ENCODE peak calls at places on chromosomes 5 and 9, in five cellular contexts. L is spleen, R is HCT116, K is psoas muscle, M is IMR-90. C is an unnamed sample.

GRCh38 chr5:4158750-4159447 is 563.3 kb downstream of the IRX1 start:
- DNase-seq in R (no peak), K (no peak), M (no peak), L (no peak), C (no peak)

GRCh38 chr5:147321569-147321968 is 86.7 kb downstream of the STK32A start:
- DNase-seq in L (no peak), K (no peak), M (no peak), R (no peak), C (no peak)

GRCh38 chr5:176817369-176817841 is 7.0 kb downstream of the UNC5A start:
- DNase-seq in R (no peak), M (no peak), K (no peak), L (no peak), C (no peak)

GRCh38 chr9:110131499-110131898 is 76.5 kb downstream of the C9orf152 start:
- DNase-seq in K (no peak), R (no peak), L (no peak), M (peak; percentile 61), C (no peak)

GRCh38 chr5:26003966-26004365 is 1034.4 kb downstream of the CDH9 start:
- DNase-seq in R (no peak), K (no peak), L (no peak), M (no peak), C (no peak)

GRCh38 chr5:38780950-38781349 is 64.9 kb upstream of the OSMR start:
- DNase-seq in M (peak; percentile 66), R (no peak), K (peak; percentile 68), L (no peak), C (peak; percentile 50)

GRCh38 chr5:149561848-149562247 is 10.6 kb upstream of the CSNK1A1 start:
- DNase-seq in M (peak; percentile 98), K (no peak), L (no peak), R (peak; percentile 95), C (no peak)

GRCh38 chr5:4295663-4296339 is 700.2 kb downstream of the IRX1 start:
- DNase-seq in R (no peak), M (no peak), L (no peak), K (no peak), C (no peak)

GRCh38 chr5:67066815-67067214 is 129.8 kb downstream of the CD180 start:
- DNase-seq in L (no peak), M (peak; percentile 39), K (no peak), R (no peak), C (no peak)

GRCh38 chr5:8576178-8576577 is 707.2 kb downstream of the MTRR start:
- DNase-seq in M (no peak), K (no peak), R (no peak), L (no peak), C (no peak)

GRCh38 chr5:74369173-74369572 is 271.4 kb downstream of the ENC1 start:
- DNase-seq in R (no peak), L (no peak), K (no peak), M (no peak), C (no peak)

GRCh38 chr5:144332265-144332664 is 161.6 kb downstream of the KCTD16 start:
- DNase-seq in K (no peak), R (no peak), M (peak; percentile 6), L (no peak), C (no peak)

GRCh38 chr9:113516840-113517577 is 53.5 kb downstream of the RGS3 start:
- DNase-seq in L (peak; percentile 91), M (peak; percentile 39), R (no peak), K (no peak), C (no peak)

GRCh38 chr5:81161012-81161601 is 72.0 kb upstream of the CKMT2 start:
- DNase-seq in L (no peak), R (no peak), M (no peak), K (no peak), C (no peak)

GRCh38 chr9:75889977-75890540 is 414 bp upstream of the PCSK5 start:
- DNase-seq in L (no peak), K (peak; percentile 66), R (no peak), M (peak; percentile 63), C (peak; percentile 28)

GRCh38 chr5:131589510-131590348 is 45.3 kb downstream of the RAPGEF6 start:
- DNase-seq in L (no peak), K (no peak), R (peak; percentile 34), M (peak; percentile 74), C (no peak)

GRCh38 chr5:168746893-168747640 is 167.9 kb upstream of the PANK3 start:
- DNase-seq in R (no peak), M (no peak), L (no peak), K (no peak), C (no peak)

GRCh38 chr5:16844952-16845351 is 91.1 kb downstream of the MYO10 start:
- DNase-seq in L (no peak), M (no peak), K (no peak), R (no peak), C (no peak)

GRCh38 chr5:138611295-138612220 is 36.4 kb upstream of the HSPA9 start:
- DNase-seq in M (no peak), K (no peak), L (no peak), R (no peak), C (no peak)

GRCh38 chr9:112925058-112925641 is 34.5 kb upstream of the SLC46A2 start:
- DNase-seq in K (no peak), M (peak; percentile 23), L (no peak), R (peak; percentile 39), C (no peak)

GRCh38 chr5:164501344-164501743 is 995.9 kb downstream of the MAT2B start:
- DNase-seq in L (no peak), R (no peak), M (no peak), K (no peak), C (no peak)

GRCh38 chr9:79660615-79661014 is 88.8 kb downstream of the TLE4 start:
- DNase-seq in L (no peak), M (no peak), K (no peak), R (no peak), C (no peak)

GRCh38 chr5:56025303-56025885 is 30.6 kb upstream of the IL6ST start:
- DNase-seq in R (no peak), M (peak; percentile 21), L (no peak), K (no peak), C (no peak)

GRCh38 chr5:139982157-139982974 is 60.7 kb downstream of the NRG2 start:
- DNase-seq in R (no peak), L (no peak), M (peak; percentile 4), K (no peak), C (peak; percentile 29)

GRCh38 chr9:8486095-8486494 is 686.5 kb upstream of the DMAC1 start:
- DNase-seq in M (no peak), K (peak; percentile 50), R (no peak), L (no peak), C (no peak)

GRCh38 chr9:20209421-20210340 is 412.6 kb downstream of the MLLT3 start:
- DNase-seq in M (no peak), K (no peak), L (no peak), R (no peak), C (no peak)

GRCh38 chr9:108072740-108073139 is 583.2 kb upstream of the KLF4 start:
- DNase-seq in R (no peak), K (no peak), M (no peak), L (no peak), C (no peak)

GRCh38 chr5:132013006-132013689 is 1.7 kb upstream of the ACSL6 start:
- DNase-seq in K (peak; percentile 67), M (no peak), L (peak; percentile 57), R (no peak), C (no peak)

GRCh38 chr5:41852293-41852692 is 17.9 kb downstream of the OXCT1 start:
- DNase-seq in R (no peak), L (no peak), M (no peak), K (no peak), C (no peak)
- TF ChIP-seq CTCF in R (no peak), L (no peak), M (no peak), K (no peak), C (no peak)

GRCh38 chr5:64769856-64770255 is 1.1 kb downstream of the CWC27 start:
- DNase-seq in M (no peak), L (no peak), K (no peak), R (no peak), C (no peak)

GRCh38 chr5:64775288-64775687 is 6.6 kb downstream of the CWC27 start:
- DNase-seq in M (no peak), L (no peak), K (no peak), R (no peak), C (no peak)

GRCh38 chr5:64768358-64769312 is at the start of the genes CWC27 and SREK1IP1:
- DNase-seq in M (peak; percentile 93), K (peak; percentile 89), L (peak; percentile 95), R (peak; percentile 85), C (peak; percentile 78)

GRCh38 chr5:64771736-64772135 is 3.0 kb downstream of the CWC27 start:
- DNase-seq in M (no peak), K (no peak), L (no peak), R (no peak), C (no peak)

DNA sequence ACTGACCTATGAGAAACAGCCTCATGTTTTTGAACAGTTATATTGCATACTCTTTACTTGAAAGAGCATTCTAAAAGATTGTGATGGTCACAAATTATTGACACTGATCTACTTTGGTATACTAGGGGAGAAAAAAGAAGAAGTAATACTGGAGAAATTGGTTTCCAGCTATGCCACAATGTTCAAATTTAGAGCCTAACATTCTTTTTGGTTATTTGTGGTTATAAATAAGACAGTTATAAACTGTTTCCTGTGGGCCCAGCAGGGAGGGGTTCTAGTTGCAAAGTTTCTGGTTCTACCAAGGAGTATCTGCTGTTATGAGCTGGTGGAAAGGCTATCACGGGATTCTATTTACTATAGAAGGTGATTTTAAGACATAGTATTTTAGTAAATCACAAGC is 4.8 kb downstream of the CWC27 start:
- DNase-seq in R (no peak), M (no peak), K (no peak), L (no peak), C (no peak)
- H3K4me1 ChIP-seq in R (peaks cover 6% of the 10 kb centered on the region), M (no peaks in the 10 kb centered on the region), K (peaks cover 17% of the 10 kb centered on the region), L (peaks cover 69% of the 10 kb centered on the region), C (peaks cover 28% of the 10 kb centered on the region)

DNA sequence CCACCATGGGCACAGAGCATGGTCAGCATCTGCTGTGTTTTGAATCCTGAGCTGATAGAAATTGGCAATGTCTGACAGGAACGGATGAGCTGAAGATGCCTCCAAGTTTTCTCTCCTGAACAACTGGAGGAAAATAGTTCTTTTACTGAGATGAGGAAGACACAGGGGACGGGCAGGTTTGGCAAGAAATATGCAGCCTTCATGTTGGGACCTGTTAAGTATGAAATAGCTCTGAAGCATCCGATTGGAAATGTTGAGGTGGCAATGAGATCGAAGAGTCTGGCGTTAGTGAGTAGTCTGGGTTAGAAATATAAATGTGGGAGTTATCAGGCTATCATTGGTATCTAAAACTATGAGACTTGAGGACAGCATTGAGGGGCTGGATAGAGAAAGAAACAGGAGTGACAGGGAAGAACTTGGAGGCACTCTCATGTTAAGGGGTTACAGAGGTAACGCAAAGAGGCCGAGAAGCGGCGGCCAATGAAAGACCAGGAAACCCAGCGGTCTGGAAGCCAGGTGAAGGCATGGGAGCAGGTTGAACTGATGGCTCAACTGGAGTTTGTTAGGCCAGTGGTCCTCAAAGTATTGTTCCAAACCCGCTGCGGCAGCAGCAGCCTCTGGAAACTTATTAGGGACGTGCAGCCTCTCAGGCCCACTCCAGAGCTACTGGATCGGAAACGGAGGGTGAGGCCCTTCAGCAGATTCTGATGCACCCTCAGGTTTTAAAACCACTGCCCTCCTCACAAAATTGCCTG is 1.0 kb upstream of the MAMDC2 start:
- DNase-seq in M (no peak), K (no peak), L (no peak), R (no peak), C (no peak)
- H3K27me3 ChIP-seq in M (no peaks in the 10 kb centered on the region), K (peaks cover 1% of the 10 kb centered on the region), L (peaks cover 47% of the 10 kb centered on the region), R (no peaks in the 10 kb centered on the region), C (peaks cover 26% of the 10 kb centered on the region)

GRCh38 chr5:35656721-35657120 is 39.1 kb downstream of the SPEF2 start:
- DNase-seq in L (no peak), M (peak; percentile 75), K (no peak), R (no peak), C (no peak)

GRCh38 chr5:35647128-35647527 is 29.5 kb downstream of the SPEF2 start:
- DNase-seq in L (no peak), R (no peak), M (no peak), K (no peak), C (no peak)

GRCh38 chr5:35647712-35648111 is 30.0 kb downstream of the SPEF2 start:
- DNase-seq in M (no peak), L (no peak), K (no peak), R (no peak), C (no peak)

GRCh38 chr5:35651002-35651756 is 33.5 kb downstream of the SPEF2 start:
- DNase-seq in K (no peak), R (peak; percentile 24), L (no peak), M (peak; percentile 57), C (no peak)
- TF ChIP-seq CTCF in K (peak; percentile 22), R (peak; percentile 56), L (peak; percentile 47), M (peak; percentile 63), C (peak; percentile 52)

C was measured in left ventricle myocardium inferior.